ENCODE peak calls at places on chromosomes 11 and 22, in nine cellular contexts. One of them, this sample, is unnamed.

GRCh38 chr11:98104249-98104648 is 916.5 kb upstream of the CNTN5 start:
- DNase-seq in colonic mucosa: no peak
- DNase-seq in AG04449: no peak
- DNase-seq in HCT116: no peak
- DNase-seq in lower lobe of right lung: no peak
- DNase-seq in bronchial epithelial cell: no peak
- DNase-seq in hepatocyte: no peak
- DNase-seq in uterus: no peak
- DNase-seq in suprapubic skin: no peak
- DNase-seq in this sample: no peak

GRCh38 chr11:33445761-33446161 is 188.6 kb downstream of the HIPK3 start:
- DNase-seq in AG04449: peak
- DNase-seq in bronchial epithelial cell: no peak
- DNase-seq in HCT116: no peak
- DNase-seq in lower lobe of right lung: no peak
- DNase-seq in hepatocyte: no peak
- DNase-seq in colonic mucosa: no peak
- DNase-seq in uterus: no peak
- DNase-seq in suprapubic skin: no peak
- DNase-seq in this sample: no peak

GRCh38 chr11:128198206-128198605 is 389.2 kb downstream of the ETS1 start:
- DNase-seq in suprapubic skin: no peak
- DNase-seq in HCT116: no peak
- DNase-seq in bronchial epithelial cell: no peak
- DNase-seq in colonic mucosa: no peak
- DNase-seq in hepatocyte: no peak
- DNase-seq in uterus: no peak
- DNase-seq in lower lobe of right lung: no peak
- DNase-seq in AG04449: no peak
- DNase-seq in this sample: no peak

GRCh38 chr11:26992031-26992541 is 1.8 kb upstream of the FIBIN start:
- DNase-seq in hepatocyte: no peak
- DNase-seq in colonic mucosa: no peak
- DNase-seq in AG04449: peak
- DNase-seq in lower lobe of right lung: no peak
- DNase-seq in uterus: peak
- DNase-seq in bronchial epithelial cell: peak
- DNase-seq in suprapubic skin: no peak
- DNase-seq in HCT116: no peak
- DNase-seq in this sample: no peak

GRCh38 chr22:30826670-30827355 is 132.1 kb downstream of the OSBP2 start:
- DNase-seq in bronchial epithelial cell: no peak
- DNase-seq in lower lobe of right lung: no peak
- DNase-seq in suprapubic skin: no peak
- DNase-seq in hepatocyte: no peak
- DNase-seq in uterus: no peak
- DNase-seq in colonic mucosa: no peak
- DNase-seq in HCT116: no peak
- DNase-seq in AG04449: no peak
- DNase-seq in this sample: no peak

GRCh38 chr11:68213135-68213515 is at the start of gene KMT5B:
- DNase-seq in lower lobe of right lung: no peak
- DNase-seq in colonic mucosa: peak
- DNase-seq in HCT116: peak
- DNase-seq in bronchial epithelial cell: no peak
- DNase-seq in hepatocyte: peak
- DNase-seq in uterus: peak
- DNase-seq in suprapubic skin: no peak
- DNase-seq in AG04449: no peak
- DNase-seq in this sample: no peak

GRCh38 chr22:43992331-43992821 is 31.7 kb upstream of the PARVB start:
- DNase-seq in colonic mucosa: no peak
- DNase-seq in bronchial epithelial cell: no peak
- DNase-seq in AG04449: peak
- DNase-seq in lower lobe of right lung: peak
- DNase-seq in uterus: no peak
- DNase-seq in hepatocyte: no peak
- DNase-seq in suprapubic skin: no peak
- DNase-seq in HCT116: no peak
- DNase-seq in this sample: no peak

GRCh38 chr22:37045958-37046357 is 5.6 kb upstream of the KCTD17 start:
- DNase-seq in suprapubic skin: no peak
- DNase-seq in uterus: no peak
- DNase-seq in hepatocyte: peak
- DNase-seq in bronchial epithelial cell: peak
- DNase-seq in lower lobe of right lung: no peak
- DNase-seq in colonic mucosa: no peak
- DNase-seq in AG04449: peak
- DNase-seq in HCT116: no peak
- DNase-seq in this sample: no peak

GRCh38 chr11:124839051-124839971 is 25.9 kb upstream of the ROBO3 start:
- DNase-seq in HCT116: no peak
- DNase-seq in hepatocyte: peak
- DNase-seq in lower lobe of right lung: no peak
- DNase-seq in colonic mucosa: no peak
- DNase-seq in AG04449: no peak
- DNase-seq in uterus: no peak
- DNase-seq in bronchial epithelial cell: no peak
- DNase-seq in suprapubic skin: no peak
- DNase-seq in this sample: no peak

GRCh38 chr11:124839972-124840621 is 25.1 kb upstream of the ROBO3 start:
- DNase-seq in bronchial epithelial cell: no peak
- DNase-seq in uterus: no peak
- DNase-seq in suprapubic skin: no peak
- DNase-seq in hepatocyte: no peak
- DNase-seq in AG04449: no peak
- DNase-seq in lower lobe of right lung: no peak
- DNase-seq in HCT116: no peak
- DNase-seq in colonic mucosa: no peak
- DNase-seq in this sample: no peak

GRCh38 chr11:124835918-124836317 is 29.3 kb upstream of the ROBO3 start:
- DNase-seq in lower lobe of right lung: no peak
- DNase-seq in suprapubic skin: no peak
- DNase-seq in uterus: no peak
- DNase-seq in AG04449: no peak
- DNase-seq in hepatocyte: no peak
- DNase-seq in HCT116: no peak
- DNase-seq in bronchial epithelial cell: no peak
- DNase-seq in colonic mucosa: no peak
- DNase-seq in this sample: no peak

GRCh38 chr11:124834526-124835190 is 30.6 kb upstream of the ROBO3 start:
- DNase-seq in suprapubic skin: no peak
- DNase-seq in uterus: no peak
- DNase-seq in HCT116: no peak
- DNase-seq in hepatocyte: no peak
- DNase-seq in colonic mucosa: no peak
- DNase-seq in AG04449: no peak
- DNase-seq in bronchial epithelial cell: peak
- DNase-seq in lower lobe of right lung: no peak
- DNase-seq in this sample: no peak

DNA sequence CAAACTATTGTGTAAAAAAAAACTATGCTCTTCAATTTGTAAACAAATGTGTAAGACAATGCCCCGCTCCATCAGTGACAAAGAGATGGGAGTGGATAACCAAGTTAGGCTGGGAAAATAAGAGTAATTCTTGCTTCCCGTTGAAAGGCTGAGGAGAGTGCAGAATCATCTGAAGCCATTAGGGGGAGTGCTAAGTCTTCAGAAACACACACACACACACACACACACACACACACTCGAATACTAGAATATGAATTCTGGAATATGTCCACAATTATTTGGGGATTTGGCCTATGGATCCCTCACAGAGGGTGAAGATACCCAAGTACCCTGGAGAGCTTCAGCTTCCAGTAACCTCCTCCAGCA is 27.8 kb upstream of the ROBO3 start:
- DNase-seq in colonic mucosa: peak
- DNase-seq in uterus: no peak
- DNase-seq in HCT116: peak
- DNase-seq in suprapubic skin: no peak
- DNase-seq in lower lobe of right lung: no peak
- DNase-seq in AG04449: peak
- DNase-seq in hepatocyte: peak
- DNase-seq in bronchial epithelial cell: peak
- DNase-seq in this sample: peak
- TF ChIP-seq CTCF in colonic mucosa: no peak
- TF ChIP-seq CTCF in uterus: no peak
- TF ChIP-seq CTCF in HCT116: peak
- TF ChIP-seq CTCF in suprapubic skin: peak
- TF ChIP-seq CTCF in lower lobe of right lung: no peak
- TF ChIP-seq CTCF in AG04449: peak
- TF ChIP-seq CTCF in hepatocyte: peak
- TF ChIP-seq CTCF in bronchial epithelial cell: peak
- TF ChIP-seq CTCF in this sample: peak

GRCh38 chr22:41511521-41511968 is 32.7 kb downstream of the POLR3H start:
- DNase-seq in suprapubic skin: no peak
- DNase-seq in lower lobe of right lung: no peak
- DNase-seq in uterus: no peak
- DNase-seq in HCT116: no peak
- DNase-seq in bronchial epithelial cell: no peak
- DNase-seq in hepatocyte: no peak
- DNase-seq in colonic mucosa: no peak
- DNase-seq in AG04449: no peak
- DNase-seq in this sample: no peak

GRCh38 chr22:41516462-41516861 is 27.8 kb downstream of the POLR3H start:
- DNase-seq in lower lobe of right lung: no peak
- DNase-seq in bronchial epithelial cell: no peak
- DNase-seq in colonic mucosa: no peak
- DNase-seq in hepatocyte: no peak
- DNase-seq in AG04449: no peak
- DNase-seq in suprapubic skin: no peak
- DNase-seq in HCT116: no peak
- DNase-seq in uterus: no peak
- DNase-seq in this sample: no peak

GRCh38 chr22:41508770-41509170 is 35.5 kb downstream of the POLR3H start:
- DNase-seq in suprapubic skin: no peak
- DNase-seq in AG04449: no peak
- DNase-seq in lower lobe of right lung: no peak
- DNase-seq in bronchial epithelial cell: no peak
- DNase-seq in colonic mucosa: no peak
- DNase-seq in uterus: no peak
- DNase-seq in hepatocyte: no peak
- DNase-seq in HCT116: no peak
- DNase-seq in this sample: no peak

GRCh38 chr22:41513391-41513790 is 30.9 kb downstream of the POLR3H start:
- DNase-seq in suprapubic skin: no peak
- DNase-seq in hepatocyte: no peak
- DNase-seq in HCT116: no peak
- DNase-seq in AG04449: no peak
- DNase-seq in uterus: no peak
- DNase-seq in lower lobe of right lung: no peak
- DNase-seq in colonic mucosa: no peak
- DNase-seq in bronchial epithelial cell: no peak
- DNase-seq in this sample: no peak

GRCh38 chr22:41512421-41513194 is 31.7 kb downstream of the POLR3H start:
- DNase-seq in hepatocyte: peak
- DNase-seq in AG04449: no peak
- DNase-seq in bronchial epithelial cell: peak
- DNase-seq in colonic mucosa: no peak
- DNase-seq in uterus: no peak
- DNase-seq in lower lobe of right lung: no peak
- DNase-seq in HCT116: peak
- DNase-seq in suprapubic skin: no peak
- DNase-seq in this sample: peak
- H3K4me3 ChIP-seq in hepatocyte: no peak
- H3K4me3 ChIP-seq in AG04449: no peak
- H3K4me3 ChIP-seq in bronchial epithelial cell: no peak
- H3K4me3 ChIP-seq in colonic mucosa: no peak
- H3K4me3 ChIP-seq in uterus: no peak
- H3K4me3 ChIP-seq in lower lobe of right lung: no peak
- H3K4me3 ChIP-seq in HCT116: peak
- H3K4me3 ChIP-seq in suprapubic skin: no peak
- H3K4me3 ChIP-seq in this sample: no peak

DNA sequence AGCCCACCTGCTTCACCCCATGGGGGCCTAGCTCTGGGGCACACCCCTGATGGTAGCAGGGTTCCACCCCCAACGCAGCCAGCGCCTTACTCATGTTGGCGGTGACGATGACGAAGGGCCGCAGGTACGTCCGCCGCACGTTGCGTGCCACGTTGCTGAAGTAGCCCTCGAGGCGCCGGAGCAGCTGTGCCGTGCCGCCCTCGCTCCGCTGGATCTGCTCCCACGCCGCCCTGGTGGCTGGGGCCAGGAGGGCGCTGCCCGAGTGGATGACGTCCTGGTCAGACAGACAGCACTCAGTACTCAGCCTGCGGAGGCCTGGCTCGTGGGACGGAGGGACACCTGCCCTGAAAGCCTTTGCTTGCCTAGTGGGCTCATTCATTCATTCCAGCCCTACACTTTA is 50.8 kb downstream of the TRMU start:
- DNase-seq in AG04449: no peak
- DNase-seq in bronchial epithelial cell: no peak
- DNase-seq in colonic mucosa: no peak
- DNase-seq in hepatocyte: no peak
- DNase-seq in suprapubic skin: no peak
- DNase-seq in lower lobe of right lung: no peak
- DNase-seq in HCT116: no peak
- DNase-seq in uterus: no peak
- DNase-seq in this sample: no peak
- TF ChIP-seq CTCF in AG04449: no peak
- TF ChIP-seq CTCF in bronchial epithelial cell: no peak
- TF ChIP-seq CTCF in colonic mucosa: no peak
- TF ChIP-seq CTCF in hepatocyte: no peak
- TF ChIP-seq CTCF in suprapubic skin: no peak
- TF ChIP-seq CTCF in lower lobe of right lung: no peak
- TF ChIP-seq CTCF in HCT116: peak
- TF ChIP-seq CTCF in uterus: no peak
- TF ChIP-seq CTCF in this sample: no peak

GRCh38 chr22:32063701-32064100 is 20.6 kb downstream of the SLC5A1 start:
- DNase-seq in suprapubic skin: no peak
- DNase-seq in bronchial epithelial cell: no peak
- DNase-seq in uterus: no peak
- DNase-seq in hepatocyte: no peak
- DNase-seq in AG04449: no peak
- DNase-seq in lower lobe of right lung: no peak
- DNase-seq in colonic mucosa: no peak
- DNase-seq in HCT116: no peak
- DNase-seq in this sample: no peak

GRCh38 chr22:32058656-32059280 is 15.7 kb downstream of the SLC5A1 start:
- DNase-seq in bronchial epithelial cell: no peak
- DNase-seq in HCT116: no peak
- DNase-seq in lower lobe of right lung: no peak
- DNase-seq in AG04449: peak
- DNase-seq in uterus: no peak
- DNase-seq in suprapubic skin: no peak
- DNase-seq in colonic mucosa: no peak
- DNase-seq in hepatocyte: no peak
- DNase-seq in this sample: no peak

GRCh38 chr22:32055069-32055468 is 12.0 kb downstream of the SLC5A1 start:
- DNase-seq in AG04449: no peak
- DNase-seq in hepatocyte: no peak
- DNase-seq in lower lobe of right lung: no peak
- DNase-seq in colonic mucosa: no peak
- DNase-seq in uterus: no peak
- DNase-seq in HCT116: no peak
- DNase-seq in bronchial epithelial cell: no peak
- DNase-seq in suprapubic skin: no peak
- DNase-seq in this sample: peak

DNA sequence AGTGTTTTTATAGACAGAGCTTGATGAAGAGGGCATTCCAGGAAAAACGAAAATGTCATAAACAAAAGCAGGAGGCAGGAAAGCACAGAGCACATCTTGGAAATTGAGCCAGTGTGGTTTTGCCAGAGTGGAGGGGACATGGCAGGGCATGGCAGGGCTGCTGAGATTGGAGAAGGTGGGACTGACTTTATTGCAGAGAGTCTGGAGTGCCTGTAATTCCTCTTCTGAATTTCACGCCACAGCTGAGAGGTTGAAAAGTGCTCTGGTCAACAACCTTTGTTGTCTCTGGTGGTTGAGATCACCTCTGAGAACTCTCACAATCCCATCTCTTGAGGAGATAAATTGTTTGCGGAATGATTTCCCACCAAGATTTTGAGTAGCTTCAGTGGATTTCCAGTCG is 16.4 kb downstream of the SLC5A1 start:
- DNase-seq in lower lobe of right lung: no peak
- DNase-seq in colonic mucosa: no peak
- DNase-seq in AG04449: no peak
- DNase-seq in HCT116: no peak
- DNase-seq in uterus: no peak
- DNase-seq in suprapubic skin: no peak
- DNase-seq in hepatocyte: no peak
- DNase-seq in bronchial epithelial cell: no peak
- DNase-seq in this sample: no peak
- H3K4me3 ChIP-seq in lower lobe of right lung: no peak
- H3K4me3 ChIP-seq in colonic mucosa: no peak
- H3K4me3 ChIP-seq in AG04449: no peak
- H3K4me3 ChIP-seq in HCT116: no peak
- H3K4me3 ChIP-seq in uterus: no peak
- H3K4me3 ChIP-seq in suprapubic skin: no peak
- H3K4me3 ChIP-seq in hepatocyte: no peak
- H3K4me3 ChIP-seq in bronchial epithelial cell: no peak
- H3K4me3 ChIP-seq in this sample: no peak